ENCODE peak calls at places on chromosomes 16 and 17, in nine cellular contexts. One of them, this sample, is unnamed.

GRCh38 chr16:48318630-48319029 is 66.6 kb downstream of the SIAH1 start:
- DNase-seq in lower lobe of right lung: no peak
- DNase-seq in activated CD4-positive, alpha-beta T cell treated with anti-CD3 and anti-CD28 coated beads for 1 hour: no peak
- DNase-seq in RWPE1: no peak
- DNase-seq in mammary epithelial cell: no peak
- DNase-seq in activated CD8-positive, alpha-beta memory T cell treated with anti-CD3 and anti-CD28 coated beads for 48 hours: no peak
- DNase-seq in GM20000: peak
- DNase-seq in Right ventricle myocardium superior: no peak
- DNase-seq in stimulated activated CD4-positive, alpha-beta T cell treated with anti-CD3 and anti-CD28 coated beads, Interleukin-4, amount 100 ng/mL, for 48 hours: no peak
- DNase-seq in this sample: no peak

GRCh38 chr17:17853811-17854527 is 17.2 kb upstream of the SREBF1 start:
- DNase-seq in lower lobe of right lung: no peak
- DNase-seq in RWPE1: peak
- DNase-seq in activated CD4-positive, alpha-beta T cell treated with anti-CD3 and anti-CD28 coated beads for 1 hour: no peak
- DNase-seq in stimulated activated CD4-positive, alpha-beta T cell treated with anti-CD3 and anti-CD28 coated beads, Interleukin-4, amount 100 ng/mL, for 48 hours: no peak
- DNase-seq in activated CD8-positive, alpha-beta memory T cell treated with anti-CD3 and anti-CD28 coated beads for 48 hours: no peak
- DNase-seq in mammary epithelial cell: peak
- DNase-seq in GM20000: no peak
- DNase-seq in Right ventricle myocardium superior: no peak
- DNase-seq in this sample: no peak

GRCh38 chr17:31558748-31559646 is 167.5 kb downstream of the RAB11FIP4 start:
- DNase-seq in lower lobe of right lung: peak
- DNase-seq in activated CD4-positive, alpha-beta T cell treated with anti-CD3 and anti-CD28 coated beads for 1 hour: peak
- DNase-seq in activated CD8-positive, alpha-beta memory T cell treated with anti-CD3 and anti-CD28 coated beads for 48 hours: peak
- DNase-seq in GM20000: peak
- DNase-seq in RWPE1: peak
- DNase-seq in mammary epithelial cell: peak
- DNase-seq in stimulated activated CD4-positive, alpha-beta T cell treated with anti-CD3 and anti-CD28 coated beads, Interleukin-4, amount 100 ng/mL, for 48 hours: peak
- DNase-seq in Right ventricle myocardium superior: peak
- DNase-seq in this sample: no peak

GRCh38 chr16:66093217-66093616 is 273.3 kb upstream of the CDH5 start:
- DNase-seq in Right ventricle myocardium superior: no peak
- DNase-seq in RWPE1: no peak
- DNase-seq in lower lobe of right lung: no peak
- DNase-seq in activated CD8-positive, alpha-beta memory T cell treated with anti-CD3 and anti-CD28 coated beads for 48 hours: no peak
- DNase-seq in GM20000: no peak
- DNase-seq in mammary epithelial cell: no peak
- DNase-seq in activated CD4-positive, alpha-beta T cell treated with anti-CD3 and anti-CD28 coated beads for 1 hour: no peak
- DNase-seq in stimulated activated CD4-positive, alpha-beta T cell treated with anti-CD3 and anti-CD28 coated beads, Interleukin-4, amount 100 ng/mL, for 48 hours: no peak
- DNase-seq in this sample: no peak

GRCh38 chr16:60107467-60107866 is 1373.4 kb upstream of the GOT2 start:
- DNase-seq in activated CD4-positive, alpha-beta T cell treated with anti-CD3 and anti-CD28 coated beads for 1 hour: no peak
- DNase-seq in RWPE1: no peak
- DNase-seq in lower lobe of right lung: no peak
- DNase-seq in GM20000: no peak
- DNase-seq in stimulated activated CD4-positive, alpha-beta T cell treated with anti-CD3 and anti-CD28 coated beads, Interleukin-4, amount 100 ng/mL, for 48 hours: no peak
- DNase-seq in Right ventricle myocardium superior: no peak
- DNase-seq in activated CD8-positive, alpha-beta memory T cell treated with anti-CD3 and anti-CD28 coated beads for 48 hours: no peak
- DNase-seq in mammary epithelial cell: peak
- DNase-seq in this sample: no peak

GRCh38 chr16:52827456-52827855 is 225.2 kb downstream of the CHD9NB start:
- DNase-seq in Right ventricle myocardium superior: no peak
- DNase-seq in lower lobe of right lung: no peak
- DNase-seq in activated CD8-positive, alpha-beta memory T cell treated with anti-CD3 and anti-CD28 coated beads for 48 hours: no peak
- DNase-seq in GM20000: no peak
- DNase-seq in activated CD4-positive, alpha-beta T cell treated with anti-CD3 and anti-CD28 coated beads for 1 hour: no peak
- DNase-seq in RWPE1: no peak
- DNase-seq in mammary epithelial cell: no peak
- DNase-seq in stimulated activated CD4-positive, alpha-beta T cell treated with anti-CD3 and anti-CD28 coated beads, Interleukin-4, amount 100 ng/mL, for 48 hours: no peak
- DNase-seq in this sample: no peak

GRCh38 chr17:50363217-50364060 is 9.5 kb downstream of the MRPL27 start:
- DNase-seq in RWPE1: no peak
- DNase-seq in stimulated activated CD4-positive, alpha-beta T cell treated with anti-CD3 and anti-CD28 coated beads, Interleukin-4, amount 100 ng/mL, for 48 hours: no peak
- DNase-seq in GM20000: no peak
- DNase-seq in lower lobe of right lung: no peak
- DNase-seq in Right ventricle myocardium superior: no peak
- DNase-seq in activated CD8-positive, alpha-beta memory T cell treated with anti-CD3 and anti-CD28 coated beads for 48 hours: no peak
- DNase-seq in activated CD4-positive, alpha-beta T cell treated with anti-CD3 and anti-CD28 coated beads for 1 hour: no peak
- DNase-seq in mammary epithelial cell: no peak
- DNase-seq in this sample: no peak

GRCh38 chr17:40110457-40110856 is 10.1 kb upstream of the NR1D1 start:
- DNase-seq in activated CD8-positive, alpha-beta memory T cell treated with anti-CD3 and anti-CD28 coated beads for 48 hours: no peak
- DNase-seq in GM20000: no peak
- DNase-seq in mammary epithelial cell: no peak
- DNase-seq in activated CD4-positive, alpha-beta T cell treated with anti-CD3 and anti-CD28 coated beads for 1 hour: no peak
- DNase-seq in stimulated activated CD4-positive, alpha-beta T cell treated with anti-CD3 and anti-CD28 coated beads, Interleukin-4, amount 100 ng/mL, for 48 hours: no peak
- DNase-seq in RWPE1: no peak
- DNase-seq in Right ventricle myocardium superior: no peak
- DNase-seq in lower lobe of right lung: no peak
- DNase-seq in this sample: no peak

GRCh38 chr16:12881771-12882170 is 19.6 kb upstream of the SHISA9 start:
- DNase-seq in stimulated activated CD4-positive, alpha-beta T cell treated with anti-CD3 and anti-CD28 coated beads, Interleukin-4, amount 100 ng/mL, for 48 hours: no peak
- DNase-seq in Right ventricle myocardium superior: no peak
- DNase-seq in RWPE1: no peak
- DNase-seq in lower lobe of right lung: no peak
- DNase-seq in activated CD8-positive, alpha-beta memory T cell treated with anti-CD3 and anti-CD28 coated beads for 48 hours: no peak
- DNase-seq in activated CD4-positive, alpha-beta T cell treated with anti-CD3 and anti-CD28 coated beads for 1 hour: no peak
- DNase-seq in GM20000: no peak
- DNase-seq in mammary epithelial cell: no peak
- DNase-seq in this sample: no peak

GRCh38 chr17:14301279-14301760 is 439 bp downstream of the HS3ST3B1 start:
- DNase-seq in GM20000: peak
- DNase-seq in stimulated activated CD4-positive, alpha-beta T cell treated with anti-CD3 and anti-CD28 coated beads, Interleukin-4, amount 100 ng/mL, for 48 hours: no peak
- DNase-seq in Right ventricle myocardium superior: peak
- DNase-seq in activated CD8-positive, alpha-beta memory T cell treated with anti-CD3 and anti-CD28 coated beads for 48 hours: no peak
- DNase-seq in lower lobe of right lung: no peak
- DNase-seq in RWPE1: no peak
- DNase-seq in mammary epithelial cell: no peak
- DNase-seq in activated CD4-positive, alpha-beta T cell treated with anti-CD3 and anti-CD28 coated beads for 1 hour: no peak
- DNase-seq in this sample: peak

GRCh38 chr17:41428591-41429326 is 4.4 kb upstream of the KRT37 start:
- DNase-seq in activated CD4-positive, alpha-beta T cell treated with anti-CD3 and anti-CD28 coated beads for 1 hour: no peak
- DNase-seq in lower lobe of right lung: no peak
- DNase-seq in stimulated activated CD4-positive, alpha-beta T cell treated with anti-CD3 and anti-CD28 coated beads, Interleukin-4, amount 100 ng/mL, for 48 hours: no peak
- DNase-seq in RWPE1: no peak
- DNase-seq in activated CD8-positive, alpha-beta memory T cell treated with anti-CD3 and anti-CD28 coated beads for 48 hours: no peak
- DNase-seq in Right ventricle myocardium superior: no peak
- DNase-seq in GM20000: no peak
- DNase-seq in mammary epithelial cell: no peak
- DNase-seq in this sample: no peak

GRCh38 chr16:81929841-81930240 is 81.4 kb downstream of the SDR42E1 start:
- DNase-seq in RWPE1: no peak
- DNase-seq in Right ventricle myocardium superior: no peak
- DNase-seq in mammary epithelial cell: no peak
- DNase-seq in activated CD8-positive, alpha-beta memory T cell treated with anti-CD3 and anti-CD28 coated beads for 48 hours: no peak
- DNase-seq in GM20000: no peak
- DNase-seq in activated CD4-positive, alpha-beta T cell treated with anti-CD3 and anti-CD28 coated beads for 1 hour: no peak
- DNase-seq in stimulated activated CD4-positive, alpha-beta T cell treated with anti-CD3 and anti-CD28 coated beads, Interleukin-4, amount 100 ng/mL, for 48 hours: no peak
- DNase-seq in lower lobe of right lung: no peak
- DNase-seq in this sample: no peak

GRCh38 chr16:49625311-49626035 is 230.4 kb downstream of the ZNF423 start:
- DNase-seq in lower lobe of right lung: no peak
- DNase-seq in activated CD8-positive, alpha-beta memory T cell treated with anti-CD3 and anti-CD28 coated beads for 48 hours: no peak
- DNase-seq in mammary epithelial cell: no peak
- DNase-seq in RWPE1: no peak
- DNase-seq in activated CD4-positive, alpha-beta T cell treated with anti-CD3 and anti-CD28 coated beads for 1 hour: no peak
- DNase-seq in Right ventricle myocardium superior: no peak
- DNase-seq in stimulated activated CD4-positive, alpha-beta T cell treated with anti-CD3 and anti-CD28 coated beads, Interleukin-4, amount 100 ng/mL, for 48 hours: no peak
- DNase-seq in GM20000: no peak
- DNase-seq in this sample: no peak

GRCh38 chr17:32335046-32335445 is 6.9 kb downstream of the C17orf75 start:
- DNase-seq in Right ventricle myocardium superior: no peak
- DNase-seq in RWPE1: no peak
- DNase-seq in GM20000: no peak
- DNase-seq in stimulated activated CD4-positive, alpha-beta T cell treated with anti-CD3 and anti-CD28 coated beads, Interleukin-4, amount 100 ng/mL, for 48 hours: no peak
- DNase-seq in mammary epithelial cell: no peak
- DNase-seq in lower lobe of right lung: no peak
- DNase-seq in activated CD4-positive, alpha-beta T cell treated with anti-CD3 and anti-CD28 coated beads for 1 hour: no peak
- DNase-seq in activated CD8-positive, alpha-beta memory T cell treated with anti-CD3 and anti-CD28 coated beads for 48 hours: no peak
- DNase-seq in this sample: no peak

GRCh38 chr17:40458001-40458791 is 14.9 kb downstream of the IGFBP4 start:
- DNase-seq in mammary epithelial cell: no peak
- DNase-seq in activated CD4-positive, alpha-beta T cell treated with anti-CD3 and anti-CD28 coated beads for 1 hour: no peak
- DNase-seq in RWPE1: no peak
- DNase-seq in lower lobe of right lung: no peak
- DNase-seq in GM20000: no peak
- DNase-seq in stimulated activated CD4-positive, alpha-beta T cell treated with anti-CD3 and anti-CD28 coated beads, Interleukin-4, amount 100 ng/mL, for 48 hours: no peak
- DNase-seq in Right ventricle myocardium superior: peak
- DNase-seq in activated CD8-positive, alpha-beta memory T cell treated with anti-CD3 and anti-CD28 coated beads for 48 hours: no peak
- DNase-seq in this sample: no peak

GRCh38 chr16:57848181-57848580 is 45.9 kb upstream of the KIFC3 start:
- DNase-seq in activated CD4-positive, alpha-beta T cell treated with anti-CD3 and anti-CD28 coated beads for 1 hour: no peak
- DNase-seq in Right ventricle myocardium superior: no peak
- DNase-seq in mammary epithelial cell: no peak
- DNase-seq in GM20000: no peak
- DNase-seq in activated CD8-positive, alpha-beta memory T cell treated with anti-CD3 and anti-CD28 coated beads for 48 hours: no peak
- DNase-seq in RWPE1: no peak
- DNase-seq in stimulated activated CD4-positive, alpha-beta T cell treated with anti-CD3 and anti-CD28 coated beads, Interleukin-4, amount 100 ng/mL, for 48 hours: no peak
- DNase-seq in lower lobe of right lung: no peak
- DNase-seq in this sample: no peak

GRCh38 chr16:75198135-75198600 is 8.8 kb downstream of the CTRB2 start:
- DNase-seq in stimulated activated CD4-positive, alpha-beta T cell treated with anti-CD3 and anti-CD28 coated beads, Interleukin-4, amount 100 ng/mL, for 48 hours: no peak
- DNase-seq in lower lobe of right lung: peak
- DNase-seq in RWPE1: no peak
- DNase-seq in activated CD8-positive, alpha-beta memory T cell treated with anti-CD3 and anti-CD28 coated beads for 48 hours: no peak
- DNase-seq in activated CD4-positive, alpha-beta T cell treated with anti-CD3 and anti-CD28 coated beads for 1 hour: no peak
- DNase-seq in mammary epithelial cell: no peak
- DNase-seq in GM20000: no peak
- DNase-seq in Right ventricle myocardium superior: no peak
- DNase-seq in this sample: no peak

GRCh38 chr16:66189951-66190350 is 176.5 kb upstream of the CDH5 start:
- DNase-seq in RWPE1: peak
- DNase-seq in mammary epithelial cell: peak
- DNase-seq in Right ventricle myocardium superior: no peak
- DNase-seq in lower lobe of right lung: no peak
- DNase-seq in activated CD4-positive, alpha-beta T cell treated with anti-CD3 and anti-CD28 coated beads for 1 hour: no peak
- DNase-seq in activated CD8-positive, alpha-beta memory T cell treated with anti-CD3 and anti-CD28 coated beads for 48 hours: no peak
- DNase-seq in GM20000: no peak
- DNase-seq in stimulated activated CD4-positive, alpha-beta T cell treated with anti-CD3 and anti-CD28 coated beads, Interleukin-4, amount 100 ng/mL, for 48 hours: no peak
- DNase-seq in this sample: no peak

GRCh38 chr16:58498341-58499091 is 1.4 kb upstream of the NDRG4 start:
- DNase-seq in lower lobe of right lung: no peak
- DNase-seq in Right ventricle myocardium superior: no peak
- DNase-seq in stimulated activated CD4-positive, alpha-beta T cell treated with anti-CD3 and anti-CD28 coated beads, Interleukin-4, amount 100 ng/mL, for 48 hours: no peak
- DNase-seq in activated CD4-positive, alpha-beta T cell treated with anti-CD3 and anti-CD28 coated beads for 1 hour: no peak
- DNase-seq in mammary epithelial cell: no peak
- DNase-seq in activated CD8-positive, alpha-beta memory T cell treated with anti-CD3 and anti-CD28 coated beads for 48 hours: no peak
- DNase-seq in RWPE1: no peak
- DNase-seq in GM20000: no peak
- DNase-seq in this sample: no peak

GRCh38 chr16:19367335-19367734 is 50.3 kb upstream of the TMC5 start:
- DNase-seq in stimulated activated CD4-positive, alpha-beta T cell treated with anti-CD3 and anti-CD28 coated beads, Interleukin-4, amount 100 ng/mL, for 48 hours: no peak
- DNase-seq in RWPE1: no peak
- DNase-seq in activated CD8-positive, alpha-beta memory T cell treated with anti-CD3 and anti-CD28 coated beads for 48 hours: no peak
- DNase-seq in activated CD4-positive, alpha-beta T cell treated with anti-CD3 and anti-CD28 coated beads for 1 hour: no peak
- DNase-seq in Right ventricle myocardium superior: no peak
- DNase-seq in lower lobe of right lung: no peak
- DNase-seq in mammary epithelial cell: no peak
- DNase-seq in GM20000: no peak
- DNase-seq in this sample: no peak

GRCh38 chr17:37220609-37220953 is 155.2 kb upstream of the C17orf78 start:
- DNase-seq in mammary epithelial cell: no peak
- DNase-seq in Right ventricle myocardium superior: no peak
- DNase-seq in activated CD4-positive, alpha-beta T cell treated with anti-CD3 and anti-CD28 coated beads for 1 hour: no peak
- DNase-seq in lower lobe of right lung: no peak
- DNase-seq in RWPE1: no peak
- DNase-seq in activated CD8-positive, alpha-beta memory T cell treated with anti-CD3 and anti-CD28 coated beads for 48 hours: no peak
- DNase-seq in stimulated activated CD4-positive, alpha-beta T cell treated with anti-CD3 and anti-CD28 coated beads, Interleukin-4, amount 100 ng/mL, for 48 hours: no peak
- DNase-seq in GM20000: peak
- DNase-seq in this sample: no peak

GRCh38 chr16:54780266-54780665 is 150.4 kb upstream of the IRX5 start:
- DNase-seq in GM20000: no peak
- DNase-seq in Right ventricle myocardium superior: no peak
- DNase-seq in activated CD4-positive, alpha-beta T cell treated with anti-CD3 and anti-CD28 coated beads for 1 hour: no peak
- DNase-seq in lower lobe of right lung: no peak
- DNase-seq in mammary epithelial cell: peak
- DNase-seq in RWPE1: no peak
- DNase-seq in stimulated activated CD4-positive, alpha-beta T cell treated with anti-CD3 and anti-CD28 coated beads, Interleukin-4, amount 100 ng/mL, for 48 hours: no peak
- DNase-seq in activated CD8-positive, alpha-beta memory T cell treated with anti-CD3 and anti-CD28 coated beads for 48 hours: no peak
- DNase-seq in this sample: no peak

GRCh38 chr17:29140051-29140582 is 40.1 kb downstream of the MYO18A start:
- DNase-seq in stimulated activated CD4-positive, alpha-beta T cell treated with anti-CD3 and anti-CD28 coated beads, Interleukin-4, amount 100 ng/mL, for 48 hours: peak
- DNase-seq in activated CD8-positive, alpha-beta memory T cell treated with anti-CD3 and anti-CD28 coated beads for 48 hours: peak
- DNase-seq in Right ventricle myocardium superior: peak
- DNase-seq in RWPE1: peak
- DNase-seq in activated CD4-positive, alpha-beta T cell treated with anti-CD3 and anti-CD28 coated beads for 1 hour: peak
- DNase-seq in GM20000: peak
- DNase-seq in lower lobe of right lung: peak
- DNase-seq in mammary epithelial cell: peak
- DNase-seq in this sample: no peak

GRCh38 chr17:77836557-77837041 is 121.9 kb upstream of the TNRC6C start:
- DNase-seq in stimulated activated CD4-positive, alpha-beta T cell treated with anti-CD3 and anti-CD28 coated beads, Interleukin-4, amount 100 ng/mL, for 48 hours: peak
- DNase-seq in RWPE1: peak
- DNase-seq in Right ventricle myocardium superior: no peak
- DNase-seq in activated CD4-positive, alpha-beta T cell treated with anti-CD3 and anti-CD28 coated beads for 1 hour: no peak
- DNase-seq in lower lobe of right lung: no peak
- DNase-seq in GM20000: no peak
- DNase-seq in activated CD8-positive, alpha-beta memory T cell treated with anti-CD3 and anti-CD28 coated beads for 48 hours: no peak
- DNase-seq in mammary epithelial cell: peak
- DNase-seq in this sample: no peak

GRCh38 chr17:13044713-13045112 is 26.9 kb upstream of the ELAC2 start:
- DNase-seq in RWPE1: no peak
- DNase-seq in activated CD4-positive, alpha-beta T cell treated with anti-CD3 and anti-CD28 coated beads for 1 hour: no peak
- DNase-seq in Right ventricle myocardium superior: no peak
- DNase-seq in activated CD8-positive, alpha-beta memory T cell treated with anti-CD3 and anti-CD28 coated beads for 48 hours: no peak
- DNase-seq in lower lobe of right lung: no peak
- DNase-seq in mammary epithelial cell: no peak
- DNase-seq in GM20000: no peak
- DNase-seq in stimulated activated CD4-positive, alpha-beta T cell treated with anti-CD3 and anti-CD28 coated beads, Interleukin-4, amount 100 ng/mL, for 48 hours: no peak
- DNase-seq in this sample: no peak

This sample was measured in NCI-H1048.